ENCODE peak calls at places on chromosomes 6 and 20, in five cellular contexts. H is GM23338, D is PC-3, T is HCT116, W is MM.1S. R is an unnamed sample.
A peak's percentile ranks its signal among the peaks of the same experiment; 100 is the strongest.

GRCh38 chr6:79702701-79703100 is 71.6 kb downstream of the SH3BGRL2 start:
- DNase-seq in H (no peak), D (no peak), T (no peak), W (no peak), R (no peak)

GRCh38 chr20:59392741-59393140 is 92.3 kb downstream of the EDN3 start:
- DNase-seq in H (no peak), D (no peak), T (no peak), W (no peak), R (no peak)

GRCh38 chr6:80282913-80283554 is 176.6 kb downstream of the BCKDHB start:
- DNase-seq in H (no peak), D (peak; percentile 23), T (no peak), W (no peak), R (no peak)

GRCh38 chr20:19026121-19026878 is 186.1 kb upstream of the SLC24A3 start:
- DNase-seq in H (no peak), D (no peak), T (no peak), W (no peak), R (peak; percentile 20)

GRCh38 chr6:3351105-3351676 is 92.4 kb downstream of the PSMG4 start:
- DNase-seq in H (no peak), D (no peak), T (no peak), W (no peak), R (no peak)

GRCh38 chr6:24205020-24205492 is 79.0 kb downstream of the NRSN1 start:
- DNase-seq in H (peak; percentile 68), D (peak; percentile 78), T (peak; percentile 28), W (peak; percentile 26), R (peak; percentile 48)

GRCh38 chr6:27630727-27631613 is 158.1 kb upstream of the ZNF184 start:
- DNase-seq in H (peak; percentile 92), D (peak; percentile 66), T (peak; percentile 44), W (no peak), R (peak; percentile 52)

GRCh38 chr6:74366634-74367033 is 670.6 kb downstream of the CD109 start:
- DNase-seq in H (no peak), D (peak; percentile 55), T (peak; percentile 2), W (no peak), R (peak; percentile 84)

GRCh38 chr20:62924567-62925419 is 1.5 kb downstream of the DIDO1 start:
- DNase-seq in H (no peak), D (peak; percentile 47), T (no peak), W (no peak), R (peak; percentile 77)

GRCh38 chr6:30554962-30555361 is 1.3 kb downstream of the GNL1 start:
- DNase-seq in H (no peak), D (no peak), T (no peak), W (no peak), R (peak; percentile 45)

GRCh38 chr20:792248-792647 is 23.9 kb upstream of the SLC52A3 start:
- DNase-seq in H (peak; percentile 32), D (no peak), T (no peak), W (no peak), R (no peak)

GRCh38 chr6:83403191-83403590 is 27.7 kb downstream of the ME1 start:
- DNase-seq in H (no peak), D (no peak), T (no peak), W (no peak), R (no peak)

DNA sequence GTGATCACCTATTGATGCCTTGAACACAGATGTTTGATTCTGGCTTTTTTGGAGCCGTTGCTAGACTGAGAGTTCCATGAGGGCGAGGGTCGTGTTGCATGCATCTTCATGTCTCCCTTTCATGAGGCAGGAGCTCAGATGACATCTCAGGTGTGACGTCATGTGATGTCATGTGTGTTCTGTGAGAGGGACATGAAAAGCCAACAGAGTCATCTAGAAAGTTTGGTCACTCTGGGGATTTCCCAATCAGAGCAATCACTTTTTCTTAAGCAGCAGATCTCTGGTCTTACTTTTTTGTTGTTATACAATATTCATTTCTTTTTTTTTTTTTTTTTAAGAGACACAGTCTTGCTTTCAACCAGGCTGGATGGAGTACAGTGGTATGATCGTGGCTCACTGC is 411.8 kb downstream of the PREX1 start:
- DNase-seq in H (no peak), D (no peak), T (no peak), W (no peak), R (no peak)
- TF ChIP-seq EZH2phosphoT487 in H (no peak), D (no peak), T (no peak), W (no peak), R (no peak)

DNA sequence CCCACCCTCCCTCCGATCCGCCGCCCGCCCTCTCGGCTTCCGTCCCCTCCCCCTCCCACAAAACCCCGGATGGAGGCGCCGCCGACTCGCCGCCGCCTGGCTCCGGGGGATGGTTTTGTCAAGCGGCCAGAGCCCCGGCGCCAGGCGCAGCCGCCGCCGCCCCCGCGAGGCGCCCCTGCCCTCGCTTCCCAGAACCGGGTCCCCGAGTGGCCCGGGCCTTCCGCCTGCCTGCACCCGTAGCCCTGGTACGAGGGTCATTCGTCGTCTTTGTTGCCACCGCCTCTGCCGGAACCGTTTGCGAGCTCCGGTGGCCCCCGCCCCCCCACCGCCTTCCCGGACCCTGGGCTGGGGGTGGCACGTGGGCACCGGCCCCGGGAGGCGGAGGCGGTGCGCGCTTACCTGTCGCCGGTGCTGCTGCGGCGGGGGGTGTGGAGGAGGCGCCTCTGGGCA is 313 bp downstream of the ZBTB2 start:
- DNase-seq in H (peak; percentile 77), D (no peak), T (no peak), W (peak; percentile 55), R (peak; percentile 79)
- H2AFZ ChIP-seq in H (no peak overlapping the region), D (peak overlapping the region; percentile 55), T (no peak overlapping the region), W (no peak overlapping the region), R (peak overlapping the region; percentile 22)

DNA sequence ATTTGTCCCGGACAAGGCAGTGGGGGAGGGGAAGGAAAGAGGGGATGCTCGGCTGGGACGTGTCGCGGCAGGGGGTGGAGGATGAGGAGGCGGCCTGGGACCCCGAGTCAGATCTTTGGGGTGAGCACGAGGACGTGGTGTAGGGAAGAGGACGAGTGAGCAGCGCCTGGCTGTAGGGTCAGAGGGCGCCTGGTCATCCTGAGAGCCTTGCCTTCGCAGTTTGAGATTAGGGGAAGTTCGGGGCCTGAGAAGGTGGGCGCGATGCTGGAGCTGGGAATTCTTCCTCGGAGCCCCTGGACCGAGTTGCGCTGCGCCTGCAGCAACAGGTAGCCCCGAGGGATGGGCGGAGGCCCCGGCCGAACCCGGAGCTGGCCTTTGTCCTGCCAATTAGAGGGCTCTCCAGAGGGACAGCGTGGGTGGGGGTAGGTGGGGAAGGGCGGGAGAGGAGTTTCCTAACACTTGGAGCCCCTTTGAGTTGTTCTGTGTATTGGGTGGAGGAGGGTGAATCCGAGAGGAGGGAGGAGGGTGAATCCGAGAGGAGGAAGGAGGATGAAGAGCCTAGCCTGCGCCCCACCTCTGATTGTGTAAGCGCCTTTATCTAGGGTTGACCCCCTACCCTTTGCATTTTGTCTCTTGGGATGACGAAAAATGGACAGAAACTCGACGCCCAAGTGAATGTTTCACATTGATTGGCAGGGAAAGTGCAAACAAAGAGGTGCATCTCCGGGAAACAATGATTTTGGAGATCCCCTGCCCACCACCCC is 72.1 kb downstream of the SOX4 start:
- DNase-seq in H (peak; percentile 88), D (no peak), T (no peak), W (no peak), R (no peak)
- TF ChIP-seq EZH2 in H (no peak), D (no peak), T (no peak), W (no peak), R (peak; percentile 79)

GRCh38 chr6:37777272-37777736 is 42.2 kb upstream of the ZFAND3 start:
- DNase-seq in H (peak; percentile 62), D (no peak), T (no peak), W (peak; percentile 88), R (no peak)

GRCh38 chr6:37776546-37776945 is 43.0 kb upstream of the ZFAND3 start:
- DNase-seq in H (no peak), D (no peak), T (no peak), W (peak; percentile 62), R (no peak)

GRCh38 chr6:37781788-37782187 is 37.7 kb upstream of the ZFAND3 start:
- DNase-seq in H (no peak), D (no peak), T (no peak), W (no peak), R (no peak)

GRCh38 chr6:37779902-37780628 is 39.5 kb upstream of the ZFAND3 start:
- DNase-seq in H (peak; percentile 7), D (no peak), T (no peak), W (no peak), R (no peak)

DNA sequence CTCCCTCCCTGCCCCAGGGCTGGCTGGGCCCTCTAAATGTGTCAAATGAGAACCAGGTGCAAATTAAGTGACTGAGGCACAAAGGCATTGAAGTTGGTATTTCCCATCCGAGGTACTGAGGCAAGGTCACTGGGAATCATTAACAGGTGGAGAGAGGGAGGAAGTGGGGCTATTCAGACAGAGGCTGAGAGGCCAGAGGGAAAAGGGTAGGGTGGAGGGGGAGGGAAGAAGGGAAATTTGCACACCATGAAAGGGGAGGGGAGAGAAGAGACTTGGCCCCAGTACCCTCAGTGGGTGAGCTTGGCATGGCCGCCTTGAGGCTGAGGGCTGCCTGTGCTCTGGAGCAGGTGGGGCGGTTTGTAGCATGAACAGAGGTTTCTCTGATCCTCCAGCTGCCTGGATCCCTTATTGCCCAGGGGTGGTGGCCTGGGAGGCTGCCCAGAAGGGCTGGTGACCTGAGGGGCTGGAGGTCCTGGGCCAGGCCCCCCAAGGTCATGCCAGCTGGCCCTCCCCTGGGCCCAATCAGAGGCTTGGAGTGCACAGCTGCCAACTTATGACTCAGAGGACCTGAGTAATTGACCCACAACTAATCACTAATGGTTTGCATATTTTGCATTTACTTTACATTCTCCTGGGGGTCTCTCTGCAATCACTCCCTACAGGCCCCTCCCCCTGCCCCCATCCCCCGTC is 40.3 kb upstream of the ZFAND3 start:
- DNase-seq in H (no peak), D (no peak), T (no peak), W (no peak), R (peak; percentile 49)
- TF ChIP-seq EZH2phosphoT487 in H (no peak), D (no peak), T (no peak), W (no peak), R (no peak)

GRCh38 chr6:13397359-13398080 is 69.2 kb upstream of the TBC1D7 start:
- DNase-seq in H (no peak), D (no peak), T (no peak), W (peak; percentile 39), R (no peak)

GRCh38 chr6:13398081-13398406 is 69.7 kb upstream of the TBC1D7 start:
- DNase-seq in H (no peak), D (no peak), T (no peak), W (no peak), R (no peak)

GRCh38 chr6:13398421-13398994 is 70.2 kb upstream of the TBC1D7 start:
- DNase-seq in H (peak; percentile 62), D (no peak), T (no peak), W (no peak), R (no peak)

GRCh38 chr6:13396241-13396792 is 68.0 kb upstream of the TBC1D7 start:
- DNase-seq in H (no peak), D (no peak), T (no peak), W (no peak), R (no peak)

DNA sequence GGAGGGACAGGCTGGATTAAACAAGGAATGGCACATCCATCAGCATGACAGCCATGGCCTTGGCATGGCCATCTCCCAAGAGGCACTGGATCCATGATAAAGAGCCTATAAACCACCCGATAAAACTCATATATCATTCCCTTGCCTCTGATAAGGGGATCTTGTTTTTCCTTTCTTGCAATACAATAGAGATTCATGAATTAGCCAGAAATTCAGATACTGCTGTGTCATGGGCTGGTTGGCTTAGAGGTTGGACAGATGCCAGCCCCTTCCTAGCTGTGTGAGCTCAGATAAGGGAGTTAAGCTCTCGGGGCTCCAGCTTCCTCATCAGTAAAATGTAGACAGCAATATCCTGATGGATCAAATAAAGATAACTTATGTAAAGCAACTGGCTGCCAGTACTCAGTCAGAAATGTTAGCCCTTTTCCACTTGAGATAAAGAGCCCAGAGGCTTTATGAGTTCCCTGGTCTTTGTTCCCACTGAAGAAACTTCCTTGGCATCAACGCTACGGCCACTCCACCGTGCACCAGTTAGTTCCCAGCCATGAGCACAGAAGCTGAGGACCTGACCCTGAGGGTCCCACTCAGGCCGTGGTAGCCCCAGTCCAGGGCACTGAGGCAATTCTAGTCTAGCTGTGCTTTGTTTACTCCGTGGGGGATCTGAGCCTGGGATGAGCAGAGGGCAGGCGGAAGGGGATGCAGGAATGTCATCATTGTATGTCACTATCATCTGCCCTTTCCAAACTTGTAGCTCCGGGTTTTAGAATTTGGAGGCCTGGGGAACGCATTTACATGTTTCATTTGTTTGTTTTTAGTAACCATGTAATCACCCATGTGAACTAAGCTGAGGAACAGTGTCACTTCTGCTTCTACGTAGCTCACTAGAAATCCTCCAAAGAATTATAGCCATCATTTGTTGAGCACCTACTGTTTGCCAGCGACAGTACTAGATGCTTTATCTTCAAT is 67.2 kb upstream of the TBC1D7 start:
- DNase-seq in H (no peak), D (peak; percentile 51), T (no peak), W (no peak), R (peak; percentile 81)
- H2AFZ ChIP-seq in H (no peak overlapping the region), D (no peak overlapping the region), T (no peak overlapping the region), W (no peak overlapping the region), R (no peak overlapping the region)

R was measured in GM23248.